ENCODE peak calls at places on chromosome 17, in four cellular contexts. One of them, this sample, is unnamed.
A peak's percentile ranks its signal among the peaks of the same experiment; 100 is the strongest.

GRCh38 chr17:65173951-65174683 is 36.9 kb downstream of the RGS9 start:
- DNase-seq in activated CD8-positive, alpha-beta T cell treated with anti-CD3 and anti-CD28 coated beads for 36 hours: no peak
- DNase-seq in NCI-H1436 treated with DMSO at 0.1 percent for 48 hours: no peak
- DNase-seq in amygdala: no peak
- DNase-seq in this sample: no peak

GRCh38 chr17:74860229-74860998 is 729 bp upstream of the GRIN2C start:
- DNase-seq in NCI-H1436 treated with DMSO at 0.1 percent for 48 hours: no peak
- DNase-seq in amygdala: no peak
- DNase-seq in activated CD8-positive, alpha-beta T cell treated with anti-CD3 and anti-CD28 coated beads for 36 hours: peak; percentile 41
- DNase-seq in this sample: no peak

GRCh38 chr17:64572682-64573154 is 65.9 kb downstream of the CEP95 start:
- DNase-seq in NCI-H1436 treated with DMSO at 0.1 percent for 48 hours: no peak
- DNase-seq in amygdala: no peak
- DNase-seq in activated CD8-positive, alpha-beta T cell treated with anti-CD3 and anti-CD28 coated beads for 36 hours: peak; percentile 14
- DNase-seq in this sample: no peak

GRCh38 chr17:36808181-36808661 is 129.1 kb upstream of the LHX1 start:
- DNase-seq in activated CD8-positive, alpha-beta T cell treated with anti-CD3 and anti-CD28 coated beads for 36 hours: no peak
- DNase-seq in NCI-H1436 treated with DMSO at 0.1 percent for 48 hours: no peak
- DNase-seq in amygdala: no peak
- DNase-seq in this sample: no peak

GRCh38 chr17:4304417-4305027 is 40.7 kb upstream of the ANKFY1 start:
- DNase-seq in activated CD8-positive, alpha-beta T cell treated with anti-CD3 and anti-CD28 coated beads for 36 hours: peak; percentile 77
- DNase-seq in NCI-H1436 treated with DMSO at 0.1 percent for 48 hours: no peak
- DNase-seq in amygdala: no peak
- DNase-seq in this sample: peak; percentile 48

GRCh38 chr17:78120971-78121800 is 7.4 kb downstream of the TMC6 start:
- DNase-seq in NCI-H1436 treated with DMSO at 0.1 percent for 48 hours: no peak
- DNase-seq in amygdala: no peak
- DNase-seq in activated CD8-positive, alpha-beta T cell treated with anti-CD3 and anti-CD28 coated beads for 36 hours: peak; percentile 79
- DNase-seq in this sample: no peak

GRCh38 chr17:307295-307691 is 45.3 kb downstream of the RPH3AL start:
- DNase-seq in activated CD8-positive, alpha-beta T cell treated with anti-CD3 and anti-CD28 coated beads for 36 hours: no peak
- DNase-seq in amygdala: no peak
- DNase-seq in NCI-H1436 treated with DMSO at 0.1 percent for 48 hours: no peak
- DNase-seq in this sample: no peak

GRCh38 chr17:75876938-75877751 is 1.2 kb downstream of the TRIM47 start:
- DNase-seq in activated CD8-positive, alpha-beta T cell treated with anti-CD3 and anti-CD28 coated beads for 36 hours: peak; percentile 70
- DNase-seq in amygdala: peak; percentile 49
- DNase-seq in NCI-H1436 treated with DMSO at 0.1 percent for 48 hours: no peak
- DNase-seq in this sample: peak; percentile 84

GRCh38 chr17:27554152-27554551 is 76.8 kb upstream of the LGALS9 start:
- DNase-seq in amygdala: no peak
- DNase-seq in NCI-H1436 treated with DMSO at 0.1 percent for 48 hours: no peak
- DNase-seq in activated CD8-positive, alpha-beta T cell treated with anti-CD3 and anti-CD28 coated beads for 36 hours: no peak
- DNase-seq in this sample: no peak

GRCh38 chr17:59002848-59003247 is 103.8 kb downstream of the TRIM37 start:
- DNase-seq in activated CD8-positive, alpha-beta T cell treated with anti-CD3 and anti-CD28 coated beads for 36 hours: no peak
- DNase-seq in amygdala: no peak
- DNase-seq in NCI-H1436 treated with DMSO at 0.1 percent for 48 hours: no peak
- DNase-seq in this sample: no peak

GRCh38 chr17:68961204-68961893 is 6.2 kb upstream of the ABCA8 start:
- DNase-seq in NCI-H1436 treated with DMSO at 0.1 percent for 48 hours: no peak
- DNase-seq in amygdala: no peak
- DNase-seq in activated CD8-positive, alpha-beta T cell treated with anti-CD3 and anti-CD28 coated beads for 36 hours: no peak
- DNase-seq in this sample: no peak